ENCODE peak calls at places on chromosomes 1 and 21, in nine cellular contexts. S is neural progenitor cell, D is GM20000, K is GM10248, C is endothelial cell of umbilical vein, H is uterus, F is A549, J is HFFc6, V is transverse colon. I is an unnamed sample.

GRCh38 chr1:210746024-210746423 is 387.9 kb downstream of the KCNH1 start:
- DNase-seq in S (no peak), D (no peak), K (no peak), C (no peak), H (no peak), F (peak; percentile 4), J (no peak), V (no peak), I (no peak)

GRCh38 chr1:183404456-183404855 is 13.7 kb downstream of the NMNAT2 start:
- DNase-seq in S (peak; percentile 28), D (no peak), K (no peak), C (no peak), H (no peak), F (no peak), J (no peak), V (no peak), I (no peak)

GRCh38 chr1:22107126-22107525 is 35.8 kb downstream of the WNT4 start:
- DNase-seq in S (no peak), D (no peak), K (no peak), C (no peak), H (no peak), F (no peak), J (peak; percentile 41), V (no peak), I (no peak)

GRCh38 chr21:33386222-33386784 is 16.9 kb upstream of the IFNGR2 start:
- DNase-seq in S (peak; percentile 9), D (no peak), K (no peak), C (no peak), H (no peak), F (no peak), J (no peak), V (no peak), I (no peak)

GRCh38 chr1:9716404-9717192 is 65.1 kb downstream of the PIK3CD start:
- DNase-seq in S (no peak), D (peak; percentile 22), K (no peak), C (no peak), H (no peak), F (no peak), J (no peak), V (no peak), I (no peak)

GRCh38 chr1:227358079-227358358 is 39.7 kb upstream of the CDC42BPA start:
- DNase-seq in S (no peak), D (no peak), K (no peak), C (no peak), H (no peak), F (no peak), J (no peak), V (no peak), I (no peak)

GRCh38 chr1:198764748-198765147 is 125.9 kb downstream of the PTPRC start:
- DNase-seq in S (no peak), D (peak; percentile 7), K (no peak), C (no peak), H (no peak), F (no peak), J (no peak), V (no peak), I (no peak)

GRCh38 chr21:44766818-44767354 is 34.7 kb downstream of the UBE2G2 start:
- DNase-seq in S (no peak), D (no peak), K (no peak), C (no peak), H (no peak), F (no peak), J (no peak), V (no peak), I (no peak)

GRCh38 chr1:173506437-173506836 is 29.3 kb downstream of the PRDX6 start:
- DNase-seq in S (no peak), D (no peak), K (no peak), C (no peak), H (no peak), F (peak; percentile 63), J (no peak), V (peak; percentile 82), I (no peak)

GRCh38 chr1:6601865-6602668 is 602 bp downstream of the KLHL21 start:
- DNase-seq in S (peak; percentile 77), D (peak; percentile 81), K (peak; percentile 56), C (no peak), H (peak; percentile 57), F (no peak), J (no peak), V (peak; percentile 42), I (no peak)

GRCh38 chr1:236850077-236850476 is 55.0 kb downstream of the MTR start:
- DNase-seq in S (no peak), D (no peak), K (no peak), C (no peak), H (no peak), F (no peak), J (no peak), V (no peak), I (no peak)

GRCh38 chr1:43293896-43294760 is 6.7 kb upstream of the TIE1 start:
- DNase-seq in S (peak; percentile 37), D (no peak), K (no peak), C (peak; percentile 82), H (no peak), F (no peak), J (peak; percentile 50), V (peak; percentile 83), I (no peak)

GRCh38 chr1:43603004-43603403 is 46.9 kb upstream of the KDM4A start:
- DNase-seq in S (no peak), D (no peak), K (no peak), C (no peak), H (no peak), F (no peak), J (no peak), V (no peak), I (no peak)

GRCh38 chr1:172360511-172360910 is 60.0 kb upstream of the C1orf105 start:
- DNase-seq in S (peak; percentile 81), D (no peak), K (no peak), C (peak; percentile 19), H (no peak), F (peak; percentile 50), J (no peak), V (no peak), I (no peak)

GRCh38 chr1:15286452-15286851 is 39.4 kb downstream of the FHAD1 start:
- DNase-seq in S (no peak), D (no peak), K (no peak), C (no peak), H (no peak), F (no peak), J (no peak), V (no peak), I (no peak)

GRCh38 chr1:15287591-15287990 is 40.6 kb downstream of the FHAD1 start:
- DNase-seq in S (no peak), D (no peak), K (no peak), C (no peak), H (no peak), F (no peak), J (no peak), V (no peak), I (no peak)

GRCh38 chr1:15289251-15289651 is 42.2 kb downstream of the FHAD1 start:
- DNase-seq in S (no peak), D (no peak), K (no peak), C (no peak), H (no peak), F (no peak), J (no peak), V (no peak), I (no peak)

GRCh38 chr1:15287035-15287434 is 40.0 kb downstream of the FHAD1 start:
- DNase-seq in S (no peak), D (no peak), K (no peak), C (no peak), H (no peak), F (no peak), J (no peak), V (no peak), I (no peak)

GRCh38 chr1:15288173-15288926 is 41.3 kb downstream of the FHAD1 start:
- DNase-seq in S (no peak), D (no peak), K (no peak), C (no peak), H (no peak), F (peak; percentile 54), J (no peak), V (no peak), I (no peak)
- TF ChIP-seq CTCF in S (no peak), D (no peak), K (no peak), C (no peak), H (no peak), F (no peak), J (no peak), V (peak; percentile 21), I (no peak)

DNA sequence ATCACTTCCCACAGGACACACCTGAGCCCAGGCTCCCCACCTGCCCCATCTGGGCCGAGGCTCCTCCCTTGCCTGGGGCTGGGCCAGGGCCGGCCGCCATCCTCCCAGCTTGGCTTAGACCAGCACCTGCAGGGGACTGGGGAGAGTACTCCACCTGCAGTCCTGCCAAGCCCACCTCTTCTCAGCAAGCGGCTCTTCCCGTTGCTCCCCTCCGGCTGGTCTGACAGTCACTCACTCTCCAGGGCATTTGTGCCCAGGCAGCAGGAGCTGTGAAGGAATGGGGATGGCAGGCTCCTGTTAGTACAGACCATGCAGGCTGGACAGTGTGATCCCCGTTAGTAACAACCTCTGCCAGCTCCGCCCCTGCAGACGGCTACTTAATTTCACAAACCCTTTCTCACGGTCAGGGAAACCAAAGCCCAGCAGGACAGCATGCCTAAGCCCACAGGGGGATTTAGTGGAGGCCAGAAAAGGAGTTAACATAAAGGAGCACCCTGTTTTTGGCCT is at the start of gene FYB2:
- DNase-seq in S (peak; percentile 78), D (no peak), K (no peak), C (no peak), H (no peak), F (no peak), J (no peak), V (peak; percentile 35), I (no peak)
- TF ChIP-seq CTCF in S (no peak), D (no peak), K (no peak), C (no peak), H (no peak), F (no peak), J (no peak), V (no peak), I (no peak)

DNA sequence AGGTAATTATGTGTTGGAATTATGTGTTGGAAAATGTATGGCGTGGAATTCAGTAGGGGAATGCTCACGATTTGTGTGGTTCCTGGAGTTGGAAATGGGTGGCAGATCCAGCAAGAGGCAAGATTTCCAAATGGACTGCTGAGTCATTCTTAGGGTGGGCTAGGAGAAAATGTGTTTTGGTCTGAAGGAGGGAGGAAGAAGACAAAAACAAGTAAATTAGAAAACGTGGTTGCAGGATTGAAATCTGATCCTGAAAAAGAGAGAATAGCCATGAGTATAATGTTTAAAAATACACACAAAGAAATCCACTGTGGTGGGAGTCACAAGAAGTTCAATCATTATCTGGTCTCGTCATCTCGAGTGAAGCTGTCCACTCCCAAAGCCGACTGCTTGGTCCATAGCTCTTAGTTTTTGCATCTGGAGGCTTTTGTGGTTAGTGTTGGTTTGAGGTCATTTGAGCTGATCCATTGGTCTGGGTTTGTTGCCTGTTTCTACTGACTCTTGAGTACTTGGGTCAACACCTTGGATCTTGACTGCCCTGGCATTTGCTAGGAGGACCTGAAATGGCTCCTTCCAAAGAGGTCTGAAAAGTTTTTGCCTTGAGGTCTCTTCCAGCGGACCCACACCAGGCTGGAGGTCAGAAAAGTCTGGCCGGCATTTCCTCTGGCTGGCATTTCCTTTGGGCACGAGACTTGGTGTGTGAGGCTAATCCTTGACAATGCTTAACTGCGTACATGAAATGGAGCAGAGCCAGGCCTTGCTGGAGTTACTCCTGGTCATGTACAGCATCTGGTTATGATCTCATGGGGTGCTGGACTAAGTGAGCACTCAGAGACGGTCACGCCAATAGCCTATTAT is 9.2 kb downstream of the MX2 start:
- DNase-seq in S (no peak), D (no peak), K (no peak), C (no peak), H (no peak), F (no peak), J (no peak), V (no peak), I (no peak)
- TF ChIP-seq CTCF in S (no peak), D (no peak), K (no peak), C (no peak), H (no peak), F (no peak), J (no peak), V (no peak), I (no peak)

GRCh38 chr1:8439015-8439702 is 121.2 kb downstream of the SLC45A1 start:
- DNase-seq in S (peak; percentile 80), D (peak; percentile 73), K (peak; percentile 75), C (peak; percentile 90), H (peak; percentile 80), F (no peak), J (peak; percentile 64), V (peak; percentile 67), I (peak; percentile 74)
- TF ChIP-seq CTCF in S (peak; percentile 52), D (no peak), K (no peak), C (no peak), H (no peak), F (no peak), J (peak; percentile 51), V (peak; percentile 48), I (no peak)